ENCODE peak calls at places on chromosomes 16 and 17, in six cellular contexts. Z is RWPE2, D is endothelial cell, W is HFF-Myc, V is left ventricle myocardium superior, N is foreskin fibroblast. Y is an unnamed sample.

GRCh38 chr17:37818689-37819088 is 73.8 kb upstream of the HNF1B start:
- DNase-seq in Z (peak), D (no peak), W (peak), V (no peak), N (no peak), Y (peak)

GRCh38 chr16:86391987-86392386 is 118.3 kb upstream of the FOXF1 start:
- DNase-seq in Z (no peak), D (no peak), W (no peak), V (no peak), N (peak), Y (no peak)

GRCh38 chr17:60165976-60166375 is 16.2 kb downstream of the CA4 start:
- DNase-seq in Z (no peak), D (no peak), W (no peak), V (no peak), N (no peak), Y (no peak)

GRCh38 chr16:13307861-13308260 is 406.5 kb downstream of the SHISA9 start:
- DNase-seq in Z (no peak), D (no peak), W (no peak), V (no peak), N (peak), Y (peak)

GRCh38 chr17:40938981-40939380 is 1.5 kb upstream of the KRT23 start:
- DNase-seq in Z (no peak), D (no peak), W (no peak), V (no peak), N (no peak), Y (peak)

GRCh38 chr17:19867094-19867653 is 562 bp downstream of the ULK2 start:
- DNase-seq in Z (peak), D (peak), W (no peak), V (peak), N (peak), Y (peak)

GRCh38 chr17:16662936-16663335 is 9.3 kb upstream of the ZNF624 start:
- DNase-seq in Z (no peak), D (no peak), W (no peak), V (no peak), N (no peak), Y (no peak)

GRCh38 chr16:74747716-74748041 is 26.9 kb downstream of the FA2H start:
- DNase-seq in Z (no peak), D (no peak), W (no peak), V (no peak), N (no peak), Y (no peak)

GRCh38 chr16:51391798-51392511 is 240.9 kb upstream of the SALL1 start:
- DNase-seq in Z (no peak), D (no peak), W (no peak), V (no peak), N (peak), Y (no peak)

GRCh38 chr17:20206068-20206467 is 196.9 kb downstream of the SPECC1 start:
- DNase-seq in Z (no peak), D (no peak), W (no peak), V (no peak), N (no peak), Y (no peak)

GRCh38 chr17:69501591-69502468 is 87.3 kb downstream of the MAP2K6 start:
- DNase-seq in Z (no peak), D (peak), W (peak), V (no peak), N (no peak), Y (peak)

GRCh38 chr17:22300177-22300576 is 607.9 kb downstream of the KCNJ18 start:
- DNase-seq in Z (no peak), D (no peak), W (no peak), V (no peak), N (no peak), Y (no peak)

GRCh38 chr16:89655062-89655643 is 2.4 kb downstream of the CHMP1A start:
- DNase-seq in Z (no peak), D (no peak), W (no peak), V (no peak), N (no peak), Y (no peak)

GRCh38 chr17:76709077-76709950 is 1.5 kb downstream of the MXRA7 start:
- DNase-seq in Z (no peak), D (no peak), W (peak), V (peak), N (peak), Y (peak)

GRCh38 chr16:85591381-85591780 is 21.7 kb upstream of the GSE1 start:
- DNase-seq in Z (no peak), D (no peak), W (no peak), V (no peak), N (no peak), Y (no peak)

GRCh38 chr16:9219811-9220210 is 128.4 kb downstream of the HAPSTR1 start:
- DNase-seq in Z (no peak), D (no peak), W (no peak), V (no peak), N (no peak), Y (no peak)

GRCh38 chr16:57803413-57803990 is 1.2 kb upstream of the KIFC3 start:
- DNase-seq in Z (no peak), D (no peak), W (no peak), V (peak), N (no peak), Y (no peak)

GRCh38 chr17:76276069-76276431 is 10.9 kb downstream of the UBALD2 start:
- DNase-seq in Z (no peak), D (no peak), W (no peak), V (no peak), N (no peak), Y (no peak)

GRCh38 chr17:6936370-6937028 is 59.4 kb upstream of the ALOX12 start:
- DNase-seq in Z (no peak), D (no peak), W (no peak), V (no peak), N (no peak), Y (peak)

GRCh38 chr16:685967-686366 is 1.8 kb upstream of the JMJD8 start:
- DNase-seq in Z (no peak), D (peak), W (no peak), V (peak), N (no peak), Y (no peak)

GRCh38 chr17:70073326-70073725 is 1.7 kb upstream of the KCNJ16 start:
- DNase-seq in Z (no peak), D (no peak), W (no peak), V (no peak), N (no peak), Y (no peak)

Y was measured in GM04504.